ENCODE peak calls at places on chromosomes 12 and 14, in eight cellular contexts. T is EL; P is occipital lobe; F is GM12892; D is stimulated activated CD8-positive, alpha-beta memory T cell treated with anti-CD3 and anti-CD28 coated beads, Interleukin-15, amount 100 ng/mL, for 1 hour; Z is choroid plexus epithelial cell; U is fibroblast of lung; C is type B pancreatic cell. M is an unnamed sample.

GRCh38 chr12:88310069-88310468 is 168.0 kb downstream of the TMTC3 start:
- DNase-seq in P (no peak), U (peak), C (no peak), Z (peak), T (peak), F (no peak), D (no peak), M (no peak)

GRCh38 chr14:100296106-100296651 is 10.1 kb downstream of the SLC25A29 start:
- DNase-seq in P (no peak), U (no peak), T (no peak), C (no peak), Z (no peak), F (no peak), D (no peak), M (no peak)

GRCh38 chr14:90593254-90594040 is 196.6 kb downstream of the CALM1 start:
- DNase-seq in T (no peak), P (no peak), F (no peak), C (no peak), U (no peak), Z (no peak), D (no peak), M (no peak)

GRCh38 chr12:13368431-13368830 is 171.9 kb downstream of the EMP1 start:
- DNase-seq in F (no peak), T (no peak), U (no peak), P (no peak), C (no peak), Z (no peak), D (no peak), M (no peak)

GRCh38 chr12:42475055-42475454 is 114.5 kb downstream of the PRICKLE1 start:
- DNase-seq in C (no peak), P (no peak), F (no peak), D (no peak), T (no peak), Z (no peak), U (no peak), M (no peak)

GRCh38 chr12:52496590-52497071 is 3.6 kb upstream of the KRT6A start:
- DNase-seq in Z (peak), D (no peak), T (peak), C (no peak), F (no peak), P (no peak), U (peak), M (no peak)

GRCh38 chr12:90280033-90280432 is 571.4 kb upstream of the ATP2B1 start:
- DNase-seq in F (no peak), T (peak), C (no peak), P (no peak), U (peak), D (no peak), Z (peak), M (no peak)

GRCh38 chr14:104743461-104744380 is 9.2 kb upstream of the SIVA1 start:
- DNase-seq in Z (no peak), D (no peak), T (peak), F (no peak), C (no peak), U (peak), P (no peak), M (no peak)

GRCh38 chr14:73188501-73188903 is 48.8 kb upstream of the PAPLN start:
- DNase-seq in F (no peak), P (no peak), T (peak), C (no peak), D (no peak), U (peak), Z (peak), M (no peak)

GRCh38 chr12:93638095-93638494 is 39.1 kb upstream of the CRADD start:
- DNase-seq in D (no peak), U (peak), T (no peak), C (no peak), Z (no peak), P (no peak), F (no peak), M (no peak)

GRCh38 chr12:50215033-50215432 is 47.9 kb upstream of the CERS5 start:
- DNase-seq in D (no peak), T (peak), P (no peak), F (no peak), Z (peak), U (peak), C (no peak), M (no peak)

GRCh38 chr12:69846976-69847375 is 21.9 kb downstream of the MYRFL start:
- DNase-seq in Z (no peak), C (no peak), D (no peak), P (no peak), U (no peak), T (no peak), F (no peak), M (no peak)

GRCh38 chr14:62308316-62308715 is 546.1 kb downstream of the SNAPC1 start:
- DNase-seq in U (no peak), F (no peak), P (no peak), C (no peak), T (no peak), D (no peak), Z (no peak), M (no peak)

GRCh38 chr12:95942106-95942531 is 295 bp downstream of the CCDC38 start:
- DNase-seq in F (no peak), P (no peak), U (peak), Z (peak), D (no peak), C (no peak), T (no peak), M (no peak)

GRCh38 chr14:20219033-20219432 is 4.5 kb upstream of the OR11H6 start:
- DNase-seq in D (no peak), P (no peak), U (no peak), T (no peak), Z (no peak), C (no peak), F (no peak), M (no peak)

GRCh38 chr14:105888784-105889665 is 362.6 kb downstream of the TMEM121 start:
- DNase-seq in T (no peak), U (no peak), F (no peak), D (no peak), P (no peak), C (no peak), Z (no peak), M (no peak)

GRCh38 chr12:7884687-7885086 is 12.0 kb upstream of the SLC2A14 start:
- DNase-seq in T (no peak), F (no peak), C (no peak), Z (no peak), U (no peak), P (no peak), D (no peak), M (no peak)

GRCh38 chr12:68899251-68899771 is 33.7 kb downstream of the CPM start:
- DNase-seq in C (no peak), T (peak), P (no peak), D (no peak), U (peak), F (no peak), Z (peak), M (no peak)

GRCh38 chr14:88380405-88380804 is 5.1 kb upstream of the SPATA7 start:
- DNase-seq in T (peak), D (no peak), C (no peak), F (no peak), U (peak), Z (peak), P (no peak), M (no peak)

GRCh38 chr14:106605548-106606448 is 1079.4 kb downstream of the TMEM121 start:
- DNase-seq in P (no peak), C (no peak), T (no peak), D (peak), F (peak), Z (no peak), U (no peak), M (no peak)

GRCh38 chr12:100868487-100868886 is 73.9 kb downstream of the ANO4 start:
- DNase-seq in T (peak), Z (peak), U (peak), P (no peak), C (no peak), F (no peak), D (no peak), M (no peak)

M was measured in vagina.